ENCODE peak calls at places on chromosomes 13 and 19, in seven cellular contexts. T, L, O, V, M, F and R are unnamed samples.
A peak's percentile ranks its signal among the peaks of the same experiment; 100 is the strongest.

GRCh38 chr13:110405597-110406450 is 98.7 kb downstream of the COL4A2 start:
- DNase-seq in T (no peak), L (no peak), O (no peak), V (no peak), M (no peak), F (no peak), R (no peak)

GRCh38 chr13:112727581-112727980 is 37.7 kb downstream of the ATP11A start:
- DNase-seq in T (no peak), L (no peak), O (no peak), V (no peak), M (no peak), F (no peak), R (no peak)

GRCh38 chr19:34556500-34556899 is 74.9 kb downstream of the WTIP start:
- DNase-seq in T (no peak), L (peak; percentile 49), O (peak; percentile 13), V (peak; percentile 66), M (no peak), F (no peak), R (no peak)

GRCh38 chr13:99375806-99376080 is 68.5 kb upstream of the GPR183 start:
- DNase-seq in T (no peak), L (no peak), O (no peak), V (peak; percentile 6), M (no peak), F (no peak), R (no peak)

GRCh38 chr13:43113603-43114002 is 90.2 kb downstream of the DNAJC15 start:
- DNase-seq in T (no peak), L (no peak), O (peak; percentile 25), V (no peak), M (no peak), F (no peak), R (no peak)

GRCh38 chr19:44657211-44657921 is 13.7 kb downstream of the PVR start:
- DNase-seq in T (peak; percentile 86), L (peak; percentile 76), O (peak; percentile 62), V (peak; percentile 95), M (peak; percentile 74), F (no peak), R (peak; percentile 72)

GRCh38 chr13:41159174-41159573 is 26.6 kb upstream of the KBTBD6 start:
- DNase-seq in T (no peak), L (no peak), O (no peak), V (no peak), M (no peak), F (no peak), R (no peak)

GRCh38 chr19:43667524-43668405 is 2.2 kb downstream of the PLAUR start:
- DNase-seq in T (no peak), L (peak; percentile 30), O (no peak), V (peak; percentile 47), M (no peak), F (no peak), R (no peak)

GRCh38 chr13:113209880-113210421 is 538 bp downstream of the CUL4A start:
- DNase-seq in T (peak; percentile 75), L (peak; percentile 57), O (peak; percentile 32), V (peak; percentile 76), M (peak; percentile 41), F (no peak), R (peak; percentile 37)

GRCh38 chr19:290539-291521 is at the start of gene PLPP2:
- DNase-seq in T (peak; percentile 76), L (no peak), O (no peak), V (peak; percentile 91), M (no peak), F (no peak), R (peak; percentile 29)

GRCh38 chr19:43439183-43440063 is 24.7 kb downstream of the TEX101 start:
- DNase-seq in T (no peak), L (no peak), O (peak; percentile 18), V (no peak), M (no peak), F (no peak), R (no peak)

GRCh38 chr13:75749407-75749806 is 113.3 kb downstream of the LMO7 start:
- DNase-seq in T (no peak), L (no peak), O (no peak), V (no peak), M (no peak), F (no peak), R (no peak)

GRCh38 chr19:2529473-2529918 is 53.6 kb downstream of the GADD45B start:
- DNase-seq in T (no peak), L (peak; percentile 46), O (peak; percentile 90), V (no peak), M (no peak), F (no peak), R (no peak)

GRCh38 chr19:42201489-42202289 is 15.8 kb downstream of the DEDD2 start:
- DNase-seq in T (no peak), L (no peak), O (no peak), V (no peak), M (peak; percentile 80), F (peak; percentile 68), R (peak; percentile 72)

GRCh38 chr13:101514695-101515275 is 62.3 kb downstream of the ITGBL1 start:
- DNase-seq in T (peak; percentile 17), L (peak; percentile 8), O (peak; percentile 48), V (no peak), M (no peak), F (no peak), R (no peak)

GRCh38 chr13:34207334-34207733 is 389.4 kb downstream of the RFC3 start:
- DNase-seq in T (no peak), L (no peak), O (no peak), V (no peak), M (no peak), F (no peak), R (no peak)

GRCh38 chr19:56350416-56351045 is 35.9 kb upstream of the ZSCAN5A start:
- DNase-seq in T (peak; percentile 55), L (peak; percentile 76), O (peak; percentile 58), V (peak; percentile 52), M (no peak), F (peak; percentile 11), R (no peak)

GRCh38 chr19:54896036-54896435 is 9.9 kb upstream of the NCR1 start:
- DNase-seq in T (no peak), L (peak; percentile 28), O (no peak), V (no peak), M (no peak), F (no peak), R (no peak)

GRCh38 chr13:39407138-39407537 is 195.9 kb downstream of the LHFPL6 start:
- DNase-seq in T (no peak), L (no peak), O (no peak), V (no peak), M (no peak), F (no peak), R (no peak)

GRCh38 chr13:39407786-39408185 is 195.2 kb downstream of the LHFPL6 start:
- DNase-seq in T (no peak), L (no peak), O (no peak), V (no peak), M (no peak), F (no peak), R (no peak)

GRCh38 chr13:39405596-39405995 is 197.4 kb downstream of the LHFPL6 start:
- DNase-seq in T (no peak), L (no peak), O (no peak), V (no peak), M (no peak), F (no peak), R (no peak)

GRCh38 chr13:39405107-39405506 is 197.9 kb downstream of the LHFPL6 start:
- DNase-seq in T (no peak), L (no peak), O (no peak), V (no peak), M (no peak), F (no peak), R (no peak)

GRCh38 chr13:39406688-39407087 is 196.3 kb downstream of the LHFPL6 start:
- DNase-seq in T (no peak), L (no peak), O (no peak), V (no peak), M (no peak), F (peak; percentile 9), R (peak; percentile 5)
- TF ChIP-seq TAF1 in T (no peak), L (no peak), O (no peak), V (no peak), M (no peak), F (no peak), R (no peak)

DNA sequence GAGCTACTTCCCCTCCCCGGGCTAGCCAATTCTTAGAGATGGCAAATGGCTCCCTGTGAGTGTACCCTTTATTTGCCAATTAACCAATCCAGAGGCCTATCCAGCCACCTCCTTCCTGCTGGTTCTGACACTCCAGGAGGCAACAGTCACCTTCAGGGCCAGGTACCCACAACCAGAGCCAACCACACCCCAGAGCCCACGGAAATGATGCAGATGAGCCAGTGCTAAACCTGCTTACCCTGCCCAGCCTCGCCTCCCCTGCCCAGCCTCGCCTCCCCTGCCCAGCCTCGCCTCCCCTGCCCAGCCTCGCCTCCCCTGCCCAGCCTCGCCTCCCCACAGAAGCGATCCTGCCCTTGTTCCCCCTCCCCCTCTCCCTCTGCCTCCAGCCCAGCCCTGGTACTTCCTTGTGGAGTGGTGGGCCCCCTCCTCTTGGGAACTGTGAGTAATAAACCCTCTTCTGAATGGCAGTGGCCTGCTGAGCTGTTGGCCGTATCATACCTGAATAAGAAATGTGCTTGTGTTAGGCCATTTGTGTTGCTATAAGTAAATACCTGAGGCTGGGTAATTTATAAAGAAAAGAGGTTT is 173.8 kb upstream of the RNF113B start:
- DNase-seq in T (no peak), L (no peak), O (no peak), V (no peak), M (no peak), F (no peak), R (no peak)
- TF ChIP-seq TAF1 in T (no peak), L (no peak), O (no peak), V (no peak), M (no peak), F (no peak), R (no peak)

GRCh38 chr19:11194657-11195056 is 2.7 kb downstream of the KANK2 start:
- DNase-seq in T (no peak), L (no peak), O (no peak), V (no peak), M (no peak), F (no peak), R (no peak)
- TF ChIP-seq TAF1 in T (no peak), L (no peak), O (no peak), V (no peak), M (no peak), F (no peak), R (no peak)

GRCh38 chr13:26660185-26660584 is 100.4 kb downstream of the GPR12 start:
- DNase-seq in T (no peak), L (no peak), O (no peak), V (no peak), M (no peak), F (no peak), R (no peak)

GRCh38 chr13:26663801-26664200 is 96.8 kb downstream of the GPR12 start:
- DNase-seq in T (no peak), L (no peak), O (no peak), V (no peak), M (no peak), F (no peak), R (no peak)

GRCh38 chr13:26658491-26658890 is 101.0 kb downstream of the WASF3 start:
- DNase-seq in T (peak; percentile 45), L (no peak), O (no peak), V (no peak), M (no peak), F (no peak), R (no peak)

GRCh38 chr13:26658972-26659371 is 101.5 kb downstream of the WASF3 start:
- DNase-seq in T (no peak), L (no peak), O (no peak), V (no peak), M (no peak), F (no peak), R (no peak)

DNA sequence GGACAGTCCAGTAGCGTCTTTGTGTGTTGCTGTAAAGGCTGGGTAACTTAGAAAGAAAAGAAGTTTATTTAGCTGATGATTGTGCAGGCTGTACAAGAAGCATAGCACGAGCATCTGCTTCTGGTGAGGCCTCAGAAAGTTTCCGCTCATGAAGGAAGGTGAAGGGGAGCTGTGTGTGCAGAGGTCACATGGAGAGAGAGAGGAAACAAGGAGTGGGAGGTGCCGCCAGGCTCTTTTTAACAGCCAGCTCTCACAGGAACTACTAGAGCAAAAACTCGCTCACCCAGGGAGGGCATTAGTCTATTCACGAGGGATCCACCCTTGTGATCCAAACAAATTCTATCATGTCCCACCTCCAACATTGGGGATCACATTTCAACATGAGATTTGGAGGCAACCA is 99.8 kb downstream of the GPR12 start:
- DNase-seq in T (no peak), L (no peak), O (no peak), V (no peak), M (no peak), F (no peak), R (no peak)
- TF ChIP-seq TAF1 in T (no peak), L (no peak), O (no peak), V (no peak), M (no peak), F (no peak), R (no peak)